ENCODE peak calls at places on chromosomes 3 and 15, in seven cellular contexts. J is suprapubic skin, L is hepatocyte, O is NCI-H2029, M is T-helper 2 cell, P is foreskin fibroblast, I is T1000. Q is an unnamed sample.

GRCh38 chr3:27319304-27319703 is 49.9 kb downstream of the NEK10 start:
- DNase-seq in J (no peak), L (no peak), O (no peak), M (no peak), P (no peak), I (no peak), Q (peak)

GRCh38 chr3:25885544-25885943 is 95.7 kb downstream of the OXSM start:
- DNase-seq in J (no peak), L (peak), O (no peak), M (no peak), P (no peak), I (peak), Q (no peak)

GRCh38 chr3:188627652-188628051 is 473.7 kb downstream of the LPP start:
- DNase-seq in J (no peak), L (no peak), O (no peak), M (peak), P (peak), I (no peak), Q (no peak)

GRCh38 chr3:196138464-196138863 is 56.6 kb upstream of the TFRC start:
- DNase-seq in J (no peak), L (no peak), O (no peak), M (no peak), P (no peak), I (no peak), Q (no peak)

GRCh38 chr3:184751204-184751809 is 39.4 kb upstream of the MAGEF1 start:
- DNase-seq in J (no peak), L (no peak), O (no peak), M (no peak), P (no peak), I (no peak), Q (no peak)

GRCh38 chr15:67174864-67175573 is 79.4 kb downstream of the AAGAB start:
- DNase-seq in J (no peak), L (peak), O (no peak), M (no peak), P (no peak), I (peak), Q (no peak)

GRCh38 chr3:36876181-36876936 is 68.5 kb downstream of the TRANK1 start:
- DNase-seq in J (no peak), L (no peak), O (no peak), M (peak), P (no peak), I (no peak), Q (no peak)

GRCh38 chr3:72836923-72837322 is 11.3 kb downstream of the SHQ1 start:
- DNase-seq in J (peak), L (no peak), O (peak), M (no peak), P (no peak), I (no peak), Q (no peak)

GRCh38 chr3:105967117-105967516 is 98.3 kb upstream of the CBLB start:
- DNase-seq in J (no peak), L (peak), O (no peak), M (no peak), P (peak), I (no peak), Q (no peak)